ENCODE peak calls at places on chromosomes 12 and 14, in four cellular contexts. R, C, A and Y are unnamed samples. For H3K9me3, the result is how much of the 10 kb centered on the place peaks cover.

GRCh38 chr12:34124608-34125007 is 102.3 kb downstream of the ALG10 start:
- DNase-seq in R (no peak), C (no peak), A (no peak), Y (no peak)

GRCh38 chr12:100329800-100330199 is 27.1 kb upstream of the SLC17A8 start:
- DNase-seq in R (no peak), C (no peak), A (no peak), Y (no peak)

GRCh38 chr14:70036665-70037064 is 152.1 kb downstream of the SLC8A3 start:
- DNase-seq in R (no peak), C (no peak), A (no peak), Y (no peak)

GRCh38 chr14:75875958-75876357 is 105.8 kb downstream of the TGFB3 start:
- DNase-seq in R (no peak), C (no peak), A (no peak), Y (no peak)

GRCh38 chr12:6540181-6540877 is 6.0 kb downstream of the GAPDH start:
- DNase-seq in R (peak), C (peak), A (peak), Y (no peak)

GRCh38 chr12:77120695-77121094 is 55.3 kb upstream of the E2F7 start:
- DNase-seq in R (no peak), C (no peak), A (no peak), Y (no peak)

GRCh38 chr12:89566615-89567014 is 40.8 kb upstream of the POC1B start:
- DNase-seq in R (no peak), C (no peak), A (no peak), Y (no peak)

GRCh38 chr12:95117178-95117599 is 43.8 kb upstream of the NR2C1 start:
- DNase-seq in R (no peak), C (peak), A (no peak), Y (peak)

GRCh38 chr12:15216036-15216889 is 5.0 kb downstream of the RERG start:
- DNase-seq in R (no peak), C (no peak), A (no peak), Y (no peak)

GRCh38 chr12:64674367-64674922 is 64.2 kb downstream of the RASSF3 start:
- DNase-seq in R (no peak), C (no peak), A (no peak), Y (no peak)

GRCh38 chr12:105705765-105706164 is 375.3 kb downstream of the C12orf75 start:
- DNase-seq in R (no peak), C (peak), A (no peak), Y (no peak)

GRCh38 chr12:103547929-103548328 is 39.1 kb upstream of the STAB2 start:
- DNase-seq in R (no peak), C (no peak), A (no peak), Y (no peak)

GRCh38 chr12:101172316-101172715 is 37.7 kb downstream of the SLC5A8 start:
- DNase-seq in R (no peak), C (no peak), A (no peak), Y (no peak)

GRCh38 chr12:9049520-9050133 is 60.3 kb downstream of the KLRG1 start:
- DNase-seq in R (no peak), C (no peak), A (no peak), Y (no peak)

GRCh38 chr14:76352639-76353281 is 23.2 kb upstream of the ESRRB start:
- DNase-seq in R (no peak), C (peak), A (no peak), Y (peak)

GRCh38 chr14:24280797-24281460 is 9.5 kb upstream of the RABGGTA start:
- DNase-seq in R (no peak), C (no peak), A (no peak), Y (no peak)

GRCh38 chr12:113766880-113767878 is 198.9 kb downstream of the RBM19 start:
- DNase-seq in R (no peak), C (no peak), A (no peak), Y (no peak)

GRCh38 chr14:58638231-58639205 is 756 bp downstream of the DACT1 start:
- DNase-seq in R (peak), C (peak), A (no peak), Y (peak)

GRCh38 chr14:63922696-63923421 is 70.1 kb downstream of the SYNE2 start:
- DNase-seq in R (no peak), C (no peak), A (no peak), Y (peak)

GRCh38 chr14:82192387-82192786 is 658.7 kb upstream of the SEL1L start:
- DNase-seq in R (no peak), C (no peak), A (no peak), Y (no peak)

GRCh38 chr14:33364536-33364935 is 425.9 kb downstream of the NPAS3 start:
- DNase-seq in R (no peak), C (no peak), A (no peak), Y (no peak)

GRCh38 chr14:86057018-86057667 is 527.2 kb downstream of the FLRT2 start:
- DNase-seq in R (no peak), C (peak), A (no peak), Y (no peak)

GRCh38 chr12:56723889-56724659 is 1.0 kb downstream of the NACA start:
- DNase-seq in R (peak), C (peak), A (peak), Y (peak)

GRCh38 chr12:127640181-127640886 is 626.6 kb upstream of the TMEM132C start:
- DNase-seq in R (peak), C (no peak), A (peak), Y (no peak)

GRCh38 chr12:96471368-96472040 is 17.9 kb upstream of the CFAP54 start:
- DNase-seq in R (no peak), C (no peak), A (no peak), Y (no peak)

GRCh38 chr12:67391034-67391433 is 121.9 kb downstream of the CAND1 start:
- DNase-seq in R (no peak), C (no peak), A (no peak), Y (no peak)
- H3K27ac ChIP-seq in R (no peak), C (no peak), A (no peak), Y (no peak)

GRCh38 chr12:38025916-38026315 is 290.7 kb upstream of the ALG10B start:
- DNase-seq in R (no peak), C (no peak), A (no peak), Y (no peak)
- H3K9me3 ChIP-seq in R (under half), C (under half), A (under half), Y (under half)

DNA sequence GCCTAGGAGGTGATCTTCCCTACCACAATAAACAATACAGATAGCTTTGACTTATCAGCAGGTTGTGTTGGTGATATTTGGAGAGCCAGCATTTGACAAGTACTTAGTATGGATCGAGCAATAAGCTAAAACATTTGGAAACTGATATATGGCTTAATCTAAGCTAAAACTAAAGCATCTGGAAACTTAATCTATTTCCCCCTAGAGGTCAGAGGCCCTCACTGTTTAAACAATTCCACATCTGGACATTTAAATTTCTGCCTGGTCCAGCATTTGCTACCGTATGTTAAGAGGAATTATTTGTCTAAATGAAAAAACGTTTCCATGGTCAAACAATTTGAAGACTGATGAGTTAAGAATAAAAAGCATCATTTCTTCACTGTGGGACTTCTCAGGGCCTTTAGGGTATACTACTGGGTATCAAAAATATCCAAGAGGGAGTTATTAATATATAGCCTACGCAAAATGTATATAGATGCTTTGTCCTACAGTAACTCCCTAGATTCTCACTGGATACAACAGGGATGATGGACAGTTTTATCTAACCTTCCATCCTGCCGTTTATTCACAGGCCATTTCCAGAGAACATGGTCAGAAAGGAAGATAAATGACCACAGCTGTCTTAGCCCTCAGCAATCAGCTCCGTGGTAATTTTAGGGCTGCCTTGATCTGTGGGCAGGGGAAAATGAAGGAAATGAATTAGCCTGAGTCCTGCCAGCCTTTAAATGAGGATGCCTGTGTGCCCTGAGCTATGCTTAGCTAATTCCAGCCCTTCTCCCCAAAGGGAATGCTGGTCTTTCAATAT is 135.4 kb upstream of the NUDT4 start:
- DNase-seq in R (no peak), C (no peak), A (no peak), Y (no peak)
- TF ChIP-seq CTCF in R (no peak), C (no peak), A (no peak), Y (no peak)

DNA sequence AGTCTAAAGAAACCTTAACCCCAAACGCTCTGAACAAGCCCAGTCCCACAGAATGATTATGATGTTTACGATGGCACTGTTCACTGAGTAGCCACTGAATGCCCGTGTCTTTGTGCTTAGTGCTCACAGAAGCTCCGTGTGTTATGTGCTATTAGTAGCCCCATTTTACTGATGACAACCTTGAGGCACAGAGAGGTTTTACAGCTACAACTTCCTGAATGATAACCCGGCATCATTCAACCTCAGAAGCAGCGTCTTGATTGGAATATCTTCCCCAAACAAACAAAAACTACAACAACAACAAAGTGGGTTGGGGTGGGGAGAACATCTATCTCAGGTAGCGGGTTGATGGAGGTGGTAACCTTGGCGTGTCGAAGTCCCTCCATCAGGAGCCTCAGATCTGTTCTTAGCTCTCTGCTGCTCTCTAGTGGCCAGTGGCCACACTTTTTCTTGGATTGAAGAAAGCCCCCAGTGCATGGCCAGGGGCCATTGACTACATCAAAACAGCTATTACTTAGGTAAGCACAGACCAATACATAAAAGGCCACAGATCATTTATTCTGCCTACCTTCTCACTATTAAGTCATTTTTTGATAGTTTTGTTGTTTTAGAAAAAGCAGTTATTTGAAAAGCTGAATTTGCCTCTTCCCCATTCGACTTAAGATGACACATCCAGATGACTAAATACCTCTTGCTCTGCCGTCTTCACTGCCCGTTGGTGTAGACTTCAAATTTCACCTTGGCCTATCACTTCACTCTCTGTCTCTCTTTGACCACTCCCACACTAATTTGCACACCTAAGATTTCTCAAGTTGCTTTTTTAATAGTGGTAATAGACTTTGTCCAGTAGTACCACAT is 376.9 kb downstream of the GALC start:
- DNase-seq in R (no peak), C (peak), A (no peak), Y (peak)
- H3K27ac ChIP-seq in R (no peak), C (no peak), A (no peak), Y (no peak)